ENCODE peak calls at places on chromosomes 5 and 9, in four cellular contexts. H is hypothalamus, A is cardiac septum, B is cardiac fibroblast. W is an unnamed sample.

GRCh38 chr9:104885818-104886709 is 41.9 kb downstream of the ABCA1 start:
- DNase-seq in H (no peak), A (no peak), B (no peak), W (no peak)

GRCh38 chr9:94900222-94901018 is 173.9 kb downstream of the AOPEP start:
- DNase-seq in H (no peak), A (no peak), B (peak), W (no peak)

GRCh38 chr5:126056362-126056761 is 366.8 kb upstream of the GRAMD2B start:
- DNase-seq in H (no peak), A (no peak), B (no peak), W (no peak)

GRCh38 chr5:150738862-150739261 is 20.0 kb downstream of the DCTN4 start:
- DNase-seq in H (no peak), A (no peak), B (no peak), W (no peak)

GRCh38 chr9:98117984-98118639 is 910 bp downstream of the TRIM14 start:
- DNase-seq in H (no peak), A (no peak), B (peak), W (peak)

GRCh38 chr9:131020862-131021261 is 11.9 kb downstream of the LAMC3 start:
- DNase-seq in H (no peak), A (no peak), B (peak), W (no peak)

GRCh38 chr5:691817-692529 is 1.2 kb downstream of the TPPP start:
- DNase-seq in H (no peak), A (no peak), B (no peak), W (no peak)

GRCh38 chr9:117957267-117957666 is 253.1 kb downstream of the TLR4 start:
- DNase-seq in H (no peak), A (no peak), B (no peak), W (no peak)

GRCh38 chr5:40383719-40384651 is 295.7 kb upstream of the PTGER4 start:
- DNase-seq in H (no peak), A (no peak), B (peak), W (no peak)

GRCh38 chr5:109411627-109412026 is 1.9 kb upstream of the PJA2 start:
- DNase-seq in H (no peak), A (no peak), B (peak), W (no peak)

GRCh38 chr5:131783357-131783756 is 13.5 kb downstream of the FNIP1 start:
- DNase-seq in H (no peak), A (no peak), B (no peak), W (no peak)

GRCh38 chr9:136740971-136741884 is 1.5 kb downstream of the LCN10 start:
- DNase-seq in H (no peak), A (no peak), B (peak), W (no peak)

GRCh38 chr9:70954126-70954525 is 167.3 kb downstream of the TRPM3 start:
- DNase-seq in H (no peak), A (no peak), B (peak), W (no peak)

GRCh38 chr5:59543826-59544442 is 349.6 kb downstream of the PDE4D start:
- DNase-seq in H (no peak), A (no peak), B (peak), W (no peak)

GRCh38 chr5:107668933-107669542 is 1.7 kb downstream of the EFNA5 start:
- DNase-seq in H (no peak), A (no peak), B (peak), W (no peak)

GRCh38 chr5:11912-12311 is 80.1 kb upstream of the PLEKHG4B start:
- DNase-seq in H (no peak), A (no peak), B (peak), W (no peak)

GRCh38 chr5:132760601-132761317 is 13.5 kb downstream of the CCNI2 start:
- DNase-seq in H (no peak), A (peak), B (no peak), W (no peak)

GRCh38 chr5:169415351-169415750 is 114.4 kb upstream of the SLIT3 start:
- DNase-seq in H (no peak), A (no peak), B (no peak), W (no peak)

GRCh38 chr5:24823625-24824024 is 178.8 kb upstream of the CDH10 start:
- DNase-seq in H (no peak), A (no peak), B (no peak), W (no peak)

GRCh38 chr5:111653408-111653807 is 103.6 kb downstream of the NREP start:
- DNase-seq in H (no peak), A (no peak), B (no peak), W (no peak)

GRCh38 chr5:54234304-54234938 is 76.0 kb downstream of the ARL15 start:
- DNase-seq in H (no peak), A (no peak), B (peak), W (no peak)

GRCh38 chr9:70081120-70081495 is 37.5 kb downstream of the MAMDC2 start:
- DNase-seq in H (no peak), A (no peak), B (no peak), W (no peak)

GRCh38 chr9:33113799-33114547 is 37.5 kb upstream of the SMU1 start:
- DNase-seq in H (no peak), A (no peak), B (no peak), W (no peak)

GRCh38 chr5:169512385-169512784 is 71.2 kb upstream of the SPDL1 start:
- DNase-seq in H (no peak), A (no peak), B (no peak), W (no peak)

GRCh38 chr9:109910616-109911568 is 130.9 kb downstream of the PALM2AKAP2 start:
- DNase-seq in H (no peak), A (no peak), B (peak), W (no peak)

GRCh38 chr9:4137755-4138154 is 162.1 kb downstream of the GLIS3 start:
- DNase-seq in H (no peak), A (no peak), B (peak), W (no peak)

GRCh38 chr5:81896764-81897163 is 75.1 kb upstream of the ATG10 start:
- DNase-seq in H (no peak), A (no peak), B (no peak), W (no peak)

W was measured in chondrocyte.